ENCODE peak calls at places on chromosome 1, in five cellular contexts. One of them, this sample, is unnamed.

GRCh38 chr1:232456720-232457119 is 173.2 kb downstream of the SIPA1L2 start:
- DNase-seq in DMS153: no peak
- DNase-seq in ovary: no peak
- DNase-seq in effector CD4-positive, alpha-beta T cell: no peak
- DNase-seq in lung microvascular endothelial cell: no peak
- DNase-seq in this sample: no peak

GRCh38 chr1:16184557-16185303 is 27.7 kb downstream of the ARHGEF19 start:
- DNase-seq in DMS153: no peak
- DNase-seq in ovary: no peak
- DNase-seq in lung microvascular endothelial cell: no peak
- DNase-seq in effector CD4-positive, alpha-beta T cell: no peak
- DNase-seq in this sample: no peak

GRCh38 chr1:222798111-222798510 is 16.7 kb upstream of the DISP1 start:
- DNase-seq in ovary: no peak
- DNase-seq in lung microvascular endothelial cell: peak
- DNase-seq in DMS153: no peak
- DNase-seq in effector CD4-positive, alpha-beta T cell: no peak
- DNase-seq in this sample: no peak

GRCh38 chr1:247273013-247273412 is 17.1 kb downstream of the VN1R5 start:
- DNase-seq in effector CD4-positive, alpha-beta T cell: no peak
- DNase-seq in ovary: no peak
- DNase-seq in DMS153: no peak
- DNase-seq in lung microvascular endothelial cell: no peak
- DNase-seq in this sample: no peak

GRCh38 chr1:160206421-160207117 is 1.4 kb downstream of the PEA15 start:
- DNase-seq in DMS153: no peak
- DNase-seq in effector CD4-positive, alpha-beta T cell: no peak
- DNase-seq in ovary: no peak
- DNase-seq in lung microvascular endothelial cell: peak
- DNase-seq in this sample: peak

GRCh38 chr1:244077473-244078220 is 26.6 kb downstream of the ZBTB18 start:
- DNase-seq in ovary: no peak
- DNase-seq in lung microvascular endothelial cell: no peak
- DNase-seq in effector CD4-positive, alpha-beta T cell: no peak
- DNase-seq in DMS153: peak
- DNase-seq in this sample: no peak

GRCh38 chr1:113860891-113861290 is 10.6 kb downstream of the PTPN22 start:
- DNase-seq in lung microvascular endothelial cell: peak
- DNase-seq in DMS153: no peak
- DNase-seq in effector CD4-positive, alpha-beta T cell: no peak
- DNase-seq in ovary: no peak
- DNase-seq in this sample: no peak

GRCh38 chr1:23483327-23484252 is at the start of gene ASAP3:
- DNase-seq in effector CD4-positive, alpha-beta T cell: no peak
- DNase-seq in DMS153: no peak
- DNase-seq in lung microvascular endothelial cell: peak
- DNase-seq in ovary: peak
- DNase-seq in this sample: no peak

GRCh38 chr1:53115403-53116306 is 26.8 kb downstream of the SLC1A7 start:
- DNase-seq in DMS153: no peak
- DNase-seq in lung microvascular endothelial cell: no peak
- DNase-seq in effector CD4-positive, alpha-beta T cell: no peak
- DNase-seq in ovary: peak
- DNase-seq in this sample: no peak

GRCh38 chr1:146007048-146007784 is 10.8 kb upstream of the TXNIP start:
- DNase-seq in DMS153: peak
- DNase-seq in lung microvascular endothelial cell: peak
- DNase-seq in effector CD4-positive, alpha-beta T cell: peak
- DNase-seq in ovary: peak
- DNase-seq in this sample: peak

GRCh38 chr1:8671313-8671917 is 146.0 kb downstream of the RERE start:
- DNase-seq in lung microvascular endothelial cell: peak
- DNase-seq in ovary: peak
- DNase-seq in DMS153: peak
- DNase-seq in effector CD4-positive, alpha-beta T cell: peak
- DNase-seq in this sample: peak

GRCh38 chr1:88683516-88683847 is 591 bp upstream of the PKN2 start:
- DNase-seq in DMS153: no peak
- DNase-seq in lung microvascular endothelial cell: peak
- DNase-seq in ovary: peak
- DNase-seq in effector CD4-positive, alpha-beta T cell: peak
- DNase-seq in this sample: no peak

GRCh38 chr1:201488817-201489581 is 17.9 kb downstream of the CSRP1 start:
- DNase-seq in effector CD4-positive, alpha-beta T cell: no peak
- DNase-seq in DMS153: no peak
- DNase-seq in ovary: no peak
- DNase-seq in lung microvascular endothelial cell: peak
- DNase-seq in this sample: no peak

GRCh38 chr1:24151175-24151533 is 8.2 kb upstream of the IL22RA1 start:
- DNase-seq in lung microvascular endothelial cell: no peak
- DNase-seq in DMS153: peak
- DNase-seq in effector CD4-positive, alpha-beta T cell: no peak
- DNase-seq in ovary: no peak
- DNase-seq in this sample: peak

GRCh38 chr1:91613594-91613993 is 112.9 kb downstream of the CDC7 start:
- DNase-seq in lung microvascular endothelial cell: no peak
- DNase-seq in ovary: no peak
- DNase-seq in DMS153: no peak
- DNase-seq in effector CD4-positive, alpha-beta T cell: no peak
- DNase-seq in this sample: peak

GRCh38 chr1:204493145-204493881 is 1.3 kb downstream of the PIK3C2B start:
- DNase-seq in effector CD4-positive, alpha-beta T cell: no peak
- DNase-seq in ovary: peak
- DNase-seq in DMS153: peak
- DNase-seq in lung microvascular endothelial cell: no peak
- DNase-seq in this sample: no peak

GRCh38 chr1:205351984-205352713 is 4.6 kb downstream of the KLHDC8A start:
- DNase-seq in lung microvascular endothelial cell: no peak
- DNase-seq in DMS153: peak
- DNase-seq in effector CD4-positive, alpha-beta T cell: no peak
- DNase-seq in ovary: peak
- DNase-seq in this sample: peak

GRCh38 chr1:19480282-19480681 is 5.1 kb downstream of the CAPZB start:
- DNase-seq in effector CD4-positive, alpha-beta T cell: no peak
- DNase-seq in ovary: no peak
- DNase-seq in lung microvascular endothelial cell: no peak
- DNase-seq in DMS153: no peak
- DNase-seq in this sample: no peak

GRCh38 chr1:48430832-48431231 is 41.2 kb downstream of the SPATA6 start:
- DNase-seq in DMS153: no peak
- DNase-seq in lung microvascular endothelial cell: no peak
- DNase-seq in ovary: no peak
- DNase-seq in effector CD4-positive, alpha-beta T cell: no peak
- DNase-seq in this sample: no peak

GRCh38 chr1:190365283-190365682 is 112.4 kb downstream of the BRINP3 start:
- DNase-seq in effector CD4-positive, alpha-beta T cell: no peak
- DNase-seq in ovary: no peak
- DNase-seq in DMS153: no peak
- DNase-seq in lung microvascular endothelial cell: no peak
- DNase-seq in this sample: no peak

GRCh38 chr1:64451449-64451848 is 18.5 kb upstream of the CACHD1 start:
- DNase-seq in lung microvascular endothelial cell: no peak
- DNase-seq in ovary: no peak
- DNase-seq in effector CD4-positive, alpha-beta T cell: no peak
- DNase-seq in DMS153: no peak
- DNase-seq in this sample: no peak

GRCh38 chr1:61056674-61057439 is 25.5 kb upstream of the NFIA start:
- DNase-seq in DMS153: peak
- DNase-seq in lung microvascular endothelial cell: peak
- DNase-seq in ovary: peak
- DNase-seq in effector CD4-positive, alpha-beta T cell: peak
- DNase-seq in this sample: peak

GRCh38 chr1:82153282-82153630 is 352.5 kb downstream of the ADGRL2 start:
- DNase-seq in DMS153: no peak
- DNase-seq in effector CD4-positive, alpha-beta T cell: no peak
- DNase-seq in lung microvascular endothelial cell: no peak
- DNase-seq in ovary: no peak
- DNase-seq in this sample: no peak

GRCh38 chr1:55382699-55383377 is 167.7 kb upstream of the USP24 start:
- DNase-seq in effector CD4-positive, alpha-beta T cell: no peak
- DNase-seq in DMS153: no peak
- DNase-seq in ovary: peak
- DNase-seq in lung microvascular endothelial cell: no peak
- DNase-seq in this sample: no peak

GRCh38 chr1:16351449-16351993 is 759 bp downstream of the FBXO42 start:
- DNase-seq in ovary: no peak
- DNase-seq in effector CD4-positive, alpha-beta T cell: no peak
- DNase-seq in DMS153: no peak
- DNase-seq in lung microvascular endothelial cell: peak
- DNase-seq in this sample: no peak

GRCh38 chr1:103063911-103064310 is 44.4 kb downstream of the COL11A1 start:
- DNase-seq in ovary: no peak
- DNase-seq in lung microvascular endothelial cell: no peak
- DNase-seq in effector CD4-positive, alpha-beta T cell: no peak
- DNase-seq in DMS153: no peak
- DNase-seq in this sample: no peak

GRCh38 chr1:178541829-178542553 is 29.1 kb downstream of the TEX35 start:
- DNase-seq in lung microvascular endothelial cell: peak
- DNase-seq in DMS153: peak
- DNase-seq in ovary: peak
- DNase-seq in effector CD4-positive, alpha-beta T cell: peak
- DNase-seq in this sample: no peak

GRCh38 chr1:64046871-64047270 is 156.6 kb upstream of the UBE2U start:
- DNase-seq in lung microvascular endothelial cell: peak
- DNase-seq in effector CD4-positive, alpha-beta T cell: no peak
- DNase-seq in ovary: no peak
- DNase-seq in DMS153: no peak
- DNase-seq in this sample: no peak

GRCh38 chr1:37763791-37764741 is 854 bp downstream of the EPHA10 start:
- DNase-seq in effector CD4-positive, alpha-beta T cell: no peak
- DNase-seq in ovary: no peak
- DNase-seq in DMS153: no peak
- DNase-seq in lung microvascular endothelial cell: peak
- DNase-seq in this sample: no peak

GRCh38 chr1:186828612-186829542 is at the start of gene PLA2G4A:
- DNase-seq in DMS153: no peak
- DNase-seq in lung microvascular endothelial cell: peak
- DNase-seq in effector CD4-positive, alpha-beta T cell: no peak
- DNase-seq in ovary: peak
- DNase-seq in this sample: no peak

GRCh38 chr1:12001249-12001917 is 17.9 kb upstream of the MIIP start:
- DNase-seq in DMS153: no peak
- DNase-seq in lung microvascular endothelial cell: peak
- DNase-seq in ovary: peak
- DNase-seq in effector CD4-positive, alpha-beta T cell: no peak
- DNase-seq in this sample: no peak

GRCh38 chr1:234154320-234155251 is 218.7 kb upstream of the COA6 start:
- DNase-seq in effector CD4-positive, alpha-beta T cell: no peak
- DNase-seq in lung microvascular endothelial cell: peak
- DNase-seq in ovary: no peak
- DNase-seq in DMS153: peak
- DNase-seq in this sample: peak

GRCh38 chr1:207882692-207883091 is 28.2 kb downstream of the CD34 start:
- DNase-seq in ovary: no peak
- DNase-seq in DMS153: no peak
- DNase-seq in lung microvascular endothelial cell: no peak
- DNase-seq in effector CD4-positive, alpha-beta T cell: no peak
- DNase-seq in this sample: no peak

GRCh38 chr1:180116964-180117763 is 37.5 kb upstream of the QSOX1 start:
- DNase-seq in DMS153: no peak
- DNase-seq in lung microvascular endothelial cell: peak
- DNase-seq in effector CD4-positive, alpha-beta T cell: no peak
- DNase-seq in ovary: peak
- DNase-seq in this sample: no peak

GRCh38 chr1:15807121-15807520 is 328 bp downstream of the UQCRHL start:
- DNase-seq in ovary: no peak
- DNase-seq in DMS153: no peak
- DNase-seq in lung microvascular endothelial cell: no peak
- DNase-seq in effector CD4-positive, alpha-beta T cell: no peak
- DNase-seq in this sample: no peak

GRCh38 chr1:187999973-188000372 is 1171.2 kb downstream of the PLA2G4A start:
- DNase-seq in ovary: no peak
- DNase-seq in DMS153: no peak
- DNase-seq in lung microvascular endothelial cell: no peak
- DNase-seq in effector CD4-positive, alpha-beta T cell: no peak
- DNase-seq in this sample: no peak

GRCh38 chr1:33985166-33985565 is 121.3 kb downstream of the HMGB4 start:
- DNase-seq in ovary: no peak
- DNase-seq in DMS153: no peak
- DNase-seq in effector CD4-positive, alpha-beta T cell: no peak
- DNase-seq in lung microvascular endothelial cell: no peak
- DNase-seq in this sample: no peak

GRCh38 chr1:66852870-66853269 is 51.8 kb upstream of the INSL5 start:
- DNase-seq in ovary: no peak
- DNase-seq in lung microvascular endothelial cell: no peak
- DNase-seq in DMS153: no peak
- DNase-seq in effector CD4-positive, alpha-beta T cell: no peak
- DNase-seq in this sample: no peak